ENCODE peak calls at places on chromosomes 13 and 19, in six cellular contexts. Y, E, X, L, U and K are unnamed samples.

GRCh38 chr13:40069173-40070044 is 413.9 kb downstream of the COG6 start:
- DNase-seq in E (peak; percentile 44), X (peak; percentile 67), Y (peak; percentile 51), U (peak; percentile 64), L (no peak), K (peak; percentile 58)

GRCh38 chr13:95349267-95349666 is 48.0 kb upstream of the ABCC4 start:
- DNase-seq in L (no peak), U (no peak), X (no peak), Y (peak; percentile 53), E (no peak), K (no peak)

GRCh38 chr13:69524459-69525155 is 583.0 kb upstream of the ATXN8OS start:
- DNase-seq in X (no peak), L (no peak), Y (peak; percentile 0), U (no peak), E (no peak), K (no peak)

GRCh38 chr13:101915755-101916107 is 463.3 kb downstream of the ITGBL1 start:
- DNase-seq in L (no peak), X (no peak), U (no peak), E (no peak), Y (no peak), K (no peak)

GRCh38 chr13:40589285-40590109 is 76.9 kb downstream of the FOXO1 start:
- DNase-seq in Y (no peak), X (peak; percentile 56), E (no peak), L (no peak), U (no peak), K (no peak)

GRCh38 chr19:10107817-10108367 is 1.7 kb downstream of the PPAN start:
- DNase-seq in X (no peak), U (no peak), Y (no peak), E (no peak), L (no peak), K (no peak)

GRCh38 chr19:55483681-55484361 is 1.2 kb upstream of the NAT14 start:
- DNase-seq in Y (no peak), X (no peak), E (no peak), U (no peak), L (no peak), K (no peak)

GRCh38 chr13:100024023-100024422 is 42.4 kb downstream of the ZIC2 start:
- DNase-seq in X (no peak), U (no peak), Y (no peak), L (no peak), E (no peak), K (no peak)

GRCh38 chr13:27053902-27054595 is 117.6 kb downstream of the USP12 start:
- DNase-seq in U (no peak), E (peak; percentile 41), Y (no peak), X (no peak), L (no peak), K (no peak)

GRCh38 chr13:30744056-30744684 is 8.8 kb downstream of the ALOX5AP start:
- DNase-seq in X (peak; percentile 54), U (no peak), Y (peak; percentile 6), E (peak; percentile 19), L (no peak), K (no peak)

GRCh38 chr19:44303305-44303704 is 1.5 kb downstream of the ZNF235 start:
- DNase-seq in X (no peak), U (peak; percentile 27), L (no peak), Y (no peak), E (no peak), K (no peak)

GRCh38 chr13:37595162-37595561 is 3.4 kb downstream of the POSTN start:
- DNase-seq in L (peak; percentile 21), X (no peak), Y (no peak), U (no peak), E (no peak), K (peak; percentile 44)

GRCh38 chr13:33069365-33069764 is 53.1 kb downstream of the KL start:
- DNase-seq in U (no peak), E (no peak), X (no peak), Y (peak; percentile 17), L (no peak), K (no peak)

GRCh38 chr19:49387936-49388372 is at the start of gene KASH5:
- DNase-seq in Y (peak; percentile 90), X (no peak), L (no peak), E (no peak), U (peak; percentile 87), K (peak; percentile 25)

GRCh38 chr19:49473868-49474544 is at the start of gene FLT3LG:
- DNase-seq in X (peak; percentile 46), L (no peak), U (peak; percentile 96), Y (peak; percentile 87), E (no peak), K (no peak)

GRCh38 chr13:86846501-86846900 is 824.7 kb upstream of the SLITRK5 start:
- DNase-seq in E (no peak), L (no peak), Y (no peak), U (no peak), X (no peak), K (no peak)

GRCh38 chr19:45630463-45630862 is 8.7 kb downstream of the EML2 start:
- DNase-seq in Y (no peak), U (peak; percentile 3), X (no peak), E (peak; percentile 67), L (no peak), K (no peak)

DNA sequence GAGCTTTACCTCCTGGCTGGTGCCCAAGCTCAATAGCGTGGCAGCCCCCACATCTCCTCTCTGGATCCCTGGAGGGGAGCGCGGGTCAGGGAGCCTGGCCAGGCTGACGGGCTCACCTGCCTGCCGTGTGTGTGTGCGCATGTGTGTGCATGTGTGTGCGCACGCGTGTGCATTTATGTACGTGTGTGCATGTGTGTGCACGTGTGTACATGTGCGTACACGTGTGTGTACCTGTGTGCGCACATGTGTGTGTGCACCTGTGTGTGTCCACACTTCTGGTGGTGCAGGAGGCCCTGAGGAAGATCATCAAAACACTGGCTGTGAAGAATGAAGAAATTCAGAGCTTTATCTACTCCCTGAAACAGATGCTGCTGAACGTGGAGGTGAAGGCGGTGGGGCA is 1.3 kb downstream of the FSD1 start:
- DNase-seq in X (no peak), E (no peak), Y (no peak), L (no peak), U (no peak), K (no peak)
- H3K4me3 ChIP-seq in X (no peak overlapping the region), E (no peak overlapping the region), Y (no peak overlapping the region), L (no peak overlapping the region), U (peak overlapping the region; percentile 43), K (no peak overlapping the region)

GRCh38 chr19:6587093-6587820 is 3.7 kb downstream of the CD70 start:
- DNase-seq in Y (peak; percentile 40), X (no peak), E (no peak), L (no peak), U (no peak), K (no peak)

GRCh38 chr19:6587998-6588507 is 2.9 kb downstream of the CD70 start:
- DNase-seq in L (no peak), E (no peak), U (no peak), Y (peak; percentile 44), X (no peak), K (no peak)

GRCh38 chr19:6590458-6591319 is at the start of gene CD70:
- DNase-seq in U (no peak), E (no peak), Y (no peak), X (no peak), L (no peak), K (no peak)

GRCh38 chr19:6589711-6590457 is 1.1 kb downstream of the CD70 start:
- DNase-seq in Y (no peak), X (no peak), E (no peak), L (no peak), U (no peak), K (no peak)

DNA sequence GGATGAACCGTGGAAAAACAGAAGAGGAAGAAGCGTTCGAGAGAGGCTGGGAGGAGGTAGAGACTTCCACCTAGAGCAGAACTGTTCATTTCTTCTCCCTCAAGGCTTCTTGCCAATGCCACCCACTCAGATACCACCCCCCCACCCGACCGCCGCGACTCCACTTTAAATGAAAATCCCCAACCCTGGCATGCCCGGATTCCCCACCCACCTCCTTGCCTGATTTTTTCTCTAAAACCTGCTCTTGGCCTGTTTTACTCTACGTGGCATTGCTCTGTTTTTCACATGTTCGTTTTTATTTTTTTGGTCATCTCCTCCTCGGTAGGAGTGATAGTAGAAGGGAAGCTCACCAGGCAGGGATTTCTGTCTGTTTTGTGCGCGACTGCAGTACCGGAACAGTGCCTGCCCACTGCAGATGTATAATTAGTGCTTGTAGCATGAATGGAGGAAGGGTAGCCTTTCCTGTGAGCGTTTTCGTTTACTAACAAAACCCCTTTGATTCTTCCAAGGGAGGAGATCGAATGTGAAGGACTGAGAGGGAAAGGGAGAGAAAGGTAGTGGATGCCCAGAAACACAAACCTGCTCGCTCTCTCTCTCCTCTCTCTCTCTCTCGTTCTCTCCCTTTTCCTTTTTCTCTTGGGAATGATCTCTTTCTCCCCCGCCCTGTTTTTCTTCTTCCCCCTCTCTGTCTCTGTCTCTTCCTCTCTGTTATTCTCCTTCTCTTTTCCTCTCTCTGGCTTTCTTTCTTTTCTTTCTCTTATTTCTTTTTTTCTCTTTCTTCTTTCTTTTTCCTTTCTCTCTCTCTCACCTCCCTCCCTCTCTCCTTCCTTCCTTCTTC is 2.2 kb downstream of the CD70 start:
- DNase-seq in L (no peak), Y (no peak), U (no peak), X (no peak), E (no peak), K (no peak)
- TF ChIP-seq YY1 in L (no peak), Y (no peak), U (no peak), X (no peak), E (no peak), K (no peak)

GRCh38 chr13:106867249-106867648 is 299.3 kb upstream of the ARGLU1 start:
- DNase-seq in X (no peak), U (peak; percentile 19), Y (no peak), L (no peak), E (no peak), K (no peak)
- H3K4me3 ChIP-seq in X (no peak overlapping the region), U (no peak overlapping the region), Y (no peak overlapping the region), L (no peak overlapping the region), E (no peak overlapping the region), K (no peak overlapping the region)

GRCh38 chr13:76942363-76942762 is 5.9 kb upstream of the ACOD1 start:
- DNase-seq in Y (no peak), U (no peak), L (no peak), X (no peak), E (no peak), K (no peak)

GRCh38 chr13:76944457-76944856 is 3.9 kb upstream of the ACOD1 start:
- DNase-seq in E (no peak), U (no peak), Y (no peak), X (no peak), L (no peak), K (no peak)

GRCh38 chr13:76943646-76944045 is 4.7 kb upstream of the ACOD1 start:
- DNase-seq in X (no peak), U (no peak), Y (no peak), E (no peak), L (no peak), K (no peak)

GRCh38 chr13:76953921-76954320 is 5.6 kb downstream of the ACOD1 start:
- DNase-seq in Y (no peak), E (no peak), L (no peak), U (no peak), X (no peak), K (no peak)

DNA sequence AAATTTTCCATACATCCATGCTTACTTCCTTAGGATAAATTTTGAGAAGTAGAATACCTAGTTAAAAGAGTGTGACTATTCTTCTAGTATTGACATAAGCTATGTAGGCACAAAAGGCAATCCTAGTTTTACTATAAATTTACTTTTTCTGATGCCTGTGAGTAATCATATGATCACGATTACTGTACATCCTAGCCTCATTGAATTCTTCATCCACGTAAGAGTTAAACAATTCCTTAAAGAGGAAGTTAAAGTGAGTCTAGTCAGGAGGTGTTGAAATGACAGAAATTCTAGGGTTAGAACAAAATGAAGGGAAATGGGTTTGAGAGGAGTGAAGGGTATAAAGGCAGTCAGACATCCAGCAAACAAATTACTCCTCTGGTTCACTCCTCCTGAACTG is at the start of gene ACOD1:
- DNase-seq in Y (no peak), E (no peak), X (no peak), U (no peak), L (no peak), K (no peak)
- TF ChIP-seq YY1 in Y (no peak), E (no peak), X (no peak), U (no peak), L (no peak), K (no peak)